ENCODE peak calls at places on chromosomes 16 and 17, in eight cellular contexts. One of them, this sample, is unnamed. For H3K9me3, the result is how much of the 10 kb centered on the place peaks cover.

GRCh38 chr16:79509221-79509631 is 91.3 kb downstream of the MAF start:
- DNase-seq in left ventricle myocardium inferior: peak
- DNase-seq in CD8-positive, alpha-beta T cell: no peak
- DNase-seq in GM23248: no peak
- DNase-seq in spleen: no peak
- DNase-seq in stomach: peak
- DNase-seq in tibial nerve: no peak
- DNase-seq in endodermal cell: peak
- DNase-seq in this sample: no peak

GRCh38 chr16:74449470-74449869 is 28.2 kb upstream of the CLEC18B start:
- DNase-seq in endodermal cell: no peak
- DNase-seq in tibial nerve: peak
- DNase-seq in stomach: no peak
- DNase-seq in CD8-positive, alpha-beta T cell: no peak
- DNase-seq in spleen: no peak
- DNase-seq in left ventricle myocardium inferior: no peak
- DNase-seq in GM23248: peak
- DNase-seq in this sample: no peak

GRCh38 chr16:81810361-81810760 is 31.3 kb downstream of the PLCG2 start:
- DNase-seq in stomach: no peak
- DNase-seq in endodermal cell: no peak
- DNase-seq in left ventricle myocardium inferior: no peak
- DNase-seq in GM23248: no peak
- DNase-seq in CD8-positive, alpha-beta T cell: no peak
- DNase-seq in spleen: no peak
- DNase-seq in tibial nerve: no peak
- DNase-seq in this sample: no peak

GRCh38 chr16:75267631-75268264 is 16.3 kb upstream of the BCAR1 start:
- DNase-seq in GM23248: peak
- DNase-seq in spleen: no peak
- DNase-seq in tibial nerve: no peak
- DNase-seq in stomach: peak
- DNase-seq in left ventricle myocardium inferior: peak
- DNase-seq in endodermal cell: peak
- DNase-seq in CD8-positive, alpha-beta T cell: no peak
- DNase-seq in this sample: no peak

GRCh38 chr17:58267347-58268324 is 13.1 kb downstream of the MPO start:
- DNase-seq in spleen: peak
- DNase-seq in endodermal cell: peak
- DNase-seq in stomach: no peak
- DNase-seq in tibial nerve: no peak
- DNase-seq in CD8-positive, alpha-beta T cell: no peak
- DNase-seq in GM23248: no peak
- DNase-seq in left ventricle myocardium inferior: no peak
- DNase-seq in this sample: no peak

GRCh38 chr17:65888649-65889048 is 303.3 kb downstream of the CEP112 start:
- DNase-seq in spleen: no peak
- DNase-seq in tibial nerve: no peak
- DNase-seq in stomach: no peak
- DNase-seq in endodermal cell: peak
- DNase-seq in left ventricle myocardium inferior: no peak
- DNase-seq in GM23248: peak
- DNase-seq in CD8-positive, alpha-beta T cell: no peak
- DNase-seq in this sample: no peak

GRCh38 chr16:15498427-15499175 is 64.2 kb downstream of the BMERB1 start:
- DNase-seq in stomach: no peak
- DNase-seq in CD8-positive, alpha-beta T cell: no peak
- DNase-seq in tibial nerve: no peak
- DNase-seq in left ventricle myocardium inferior: no peak
- DNase-seq in endodermal cell: no peak
- DNase-seq in GM23248: peak
- DNase-seq in spleen: no peak
- DNase-seq in this sample: no peak

GRCh38 chr16:68993421-68993820 is 112.0 kb upstream of the HAS3 start:
- DNase-seq in GM23248: no peak
- DNase-seq in left ventricle myocardium inferior: no peak
- DNase-seq in tibial nerve: no peak
- DNase-seq in spleen: no peak
- DNase-seq in endodermal cell: no peak
- DNase-seq in stomach: no peak
- DNase-seq in CD8-positive, alpha-beta T cell: no peak
- DNase-seq in this sample: no peak

GRCh38 chr17:42361781-42362186 is 26.5 kb downstream of the STAT3 start:
- DNase-seq in tibial nerve: no peak
- DNase-seq in CD8-positive, alpha-beta T cell: no peak
- DNase-seq in stomach: no peak
- DNase-seq in spleen: no peak
- DNase-seq in GM23248: no peak
- DNase-seq in endodermal cell: peak
- DNase-seq in left ventricle myocardium inferior: no peak
- DNase-seq in this sample: peak

GRCh38 chr16:56606071-56606687 is 2.2 kb upstream of the MT2A start:
- DNase-seq in stomach: no peak
- DNase-seq in tibial nerve: peak
- DNase-seq in CD8-positive, alpha-beta T cell: no peak
- DNase-seq in spleen: no peak
- DNase-seq in endodermal cell: no peak
- DNase-seq in GM23248: peak
- DNase-seq in left ventricle myocardium inferior: no peak
- DNase-seq in this sample: no peak

GRCh38 chr17:82593590-82594087 is 54.6 kb downstream of the WDR45B start:
- DNase-seq in spleen: no peak
- DNase-seq in GM23248: peak
- DNase-seq in stomach: no peak
- DNase-seq in endodermal cell: no peak
- DNase-seq in tibial nerve: no peak
- DNase-seq in left ventricle myocardium inferior: no peak
- DNase-seq in CD8-positive, alpha-beta T cell: no peak
- DNase-seq in this sample: no peak

GRCh38 chr17:17710728-17711541 is 29.7 kb downstream of the RAI1 start:
- DNase-seq in stomach: peak
- DNase-seq in CD8-positive, alpha-beta T cell: no peak
- DNase-seq in tibial nerve: no peak
- DNase-seq in endodermal cell: peak
- DNase-seq in GM23248: peak
- DNase-seq in spleen: no peak
- DNase-seq in left ventricle myocardium inferior: no peak
- DNase-seq in this sample: no peak

GRCh38 chr17:61701334-61701733 is 110.3 kb upstream of the NACA2 start:
- DNase-seq in GM23248: no peak
- DNase-seq in endodermal cell: no peak
- DNase-seq in tibial nerve: no peak
- DNase-seq in spleen: no peak
- DNase-seq in CD8-positive, alpha-beta T cell: no peak
- DNase-seq in left ventricle myocardium inferior: no peak
- DNase-seq in stomach: no peak
- DNase-seq in this sample: no peak
- H3K9me3 ChIP-seq in GM23248: under half
- H3K9me3 ChIP-seq in endodermal cell: half or more
- H3K9me3 ChIP-seq in tibial nerve: under half
- H3K9me3 ChIP-seq in spleen: under half
- H3K9me3 ChIP-seq in CD8-positive, alpha-beta T cell: under half
- H3K9me3 ChIP-seq in left ventricle myocardium inferior: half or more
- H3K9me3 ChIP-seq in stomach: half or more
- H3K9me3 ChIP-seq in this sample: under half

GRCh38 chr17:19621697-19622096 is 26.9 kb upstream of the ALDH3A2 start:
- DNase-seq in stomach: no peak
- DNase-seq in spleen: no peak
- DNase-seq in endodermal cell: no peak
- DNase-seq in left ventricle myocardium inferior: no peak
- DNase-seq in CD8-positive, alpha-beta T cell: no peak
- DNase-seq in GM23248: no peak
- DNase-seq in tibial nerve: no peak
- DNase-seq in this sample: no peak

GRCh38 chr17:19614900-19615299 is 33.7 kb upstream of the ALDH3A2 start:
- DNase-seq in left ventricle myocardium inferior: no peak
- DNase-seq in spleen: no peak
- DNase-seq in endodermal cell: peak
- DNase-seq in GM23248: no peak
- DNase-seq in CD8-positive, alpha-beta T cell: no peak
- DNase-seq in stomach: no peak
- DNase-seq in tibial nerve: no peak
- DNase-seq in this sample: no peak

GRCh38 chr17:19618015-19618414 is 30.5 kb upstream of the ALDH3A2 start:
- DNase-seq in spleen: no peak
- DNase-seq in stomach: no peak
- DNase-seq in GM23248: no peak
- DNase-seq in tibial nerve: no peak
- DNase-seq in CD8-positive, alpha-beta T cell: no peak
- DNase-seq in left ventricle myocardium inferior: no peak
- DNase-seq in endodermal cell: no peak
- DNase-seq in this sample: no peak

GRCh38 chr17:19613979-19614378 is 34.6 kb upstream of the ALDH3A2 start:
- DNase-seq in CD8-positive, alpha-beta T cell: no peak
- DNase-seq in left ventricle myocardium inferior: no peak
- DNase-seq in tibial nerve: no peak
- DNase-seq in endodermal cell: peak
- DNase-seq in GM23248: no peak
- DNase-seq in stomach: no peak
- DNase-seq in spleen: no peak
- DNase-seq in this sample: no peak

DNA sequence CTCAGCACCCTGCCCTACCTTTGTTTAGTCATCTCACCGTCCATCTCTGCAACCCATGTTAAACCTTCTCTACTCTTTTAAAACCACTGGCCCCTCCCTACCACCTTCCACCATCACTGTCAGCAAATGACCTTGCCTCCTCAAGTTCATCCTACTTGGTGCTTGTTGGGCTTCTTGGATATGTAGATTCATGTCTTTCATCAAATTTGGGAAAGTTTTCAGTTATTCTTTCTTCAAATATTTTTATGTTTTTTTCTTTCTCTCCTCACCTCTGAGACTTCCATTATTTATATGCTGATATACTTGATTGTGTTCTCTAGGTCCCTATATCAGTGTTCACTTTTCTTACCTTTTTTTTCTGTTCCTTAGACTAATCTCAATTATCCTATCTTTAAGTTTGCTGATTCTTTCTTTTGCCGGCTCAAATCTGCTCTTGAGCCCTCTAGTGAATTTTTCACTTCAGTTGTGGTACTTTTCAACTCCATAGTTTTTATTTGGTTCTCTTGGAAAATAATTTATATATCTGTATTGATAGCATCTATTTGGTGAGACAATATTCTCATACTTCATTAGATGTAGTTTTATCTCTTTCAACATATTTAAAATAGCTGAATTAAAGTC is 28.7 kb upstream of the ALDH3A2 start:
- DNase-seq in endodermal cell: no peak
- DNase-seq in spleen: no peak
- DNase-seq in GM23248: no peak
- DNase-seq in CD8-positive, alpha-beta T cell: no peak
- DNase-seq in tibial nerve: no peak
- DNase-seq in left ventricle myocardium inferior: no peak
- DNase-seq in stomach: no peak
- DNase-seq in this sample: no peak
- H3K9me3 ChIP-seq in endodermal cell: under half
- H3K9me3 ChIP-seq in spleen: under half
- H3K9me3 ChIP-seq in GM23248: under half
- H3K9me3 ChIP-seq in CD8-positive, alpha-beta T cell: under half
- H3K9me3 ChIP-seq in tibial nerve: under half
- H3K9me3 ChIP-seq in left ventricle myocardium inferior: half or more
- H3K9me3 ChIP-seq in stomach: half or more
- H3K9me3 ChIP-seq in this sample: under half

GRCh38 chr16:64864232-64864803 is 257.5 kb downstream of the CDH11 start:
- DNase-seq in tibial nerve: no peak
- DNase-seq in GM23248: peak
- DNase-seq in endodermal cell: no peak
- DNase-seq in CD8-positive, alpha-beta T cell: no peak
- DNase-seq in left ventricle myocardium inferior: no peak
- DNase-seq in spleen: no peak
- DNase-seq in stomach: no peak
- DNase-seq in this sample: no peak

GRCh38 chr16:64866026-64866425 is 255.8 kb downstream of the CDH11 start:
- DNase-seq in left ventricle myocardium inferior: no peak
- DNase-seq in CD8-positive, alpha-beta T cell: no peak
- DNase-seq in spleen: no peak
- DNase-seq in endodermal cell: no peak
- DNase-seq in GM23248: no peak
- DNase-seq in tibial nerve: no peak
- DNase-seq in stomach: no peak
- DNase-seq in this sample: no peak

GRCh38 chr16:64870859-64871258 is 251.0 kb downstream of the CDH11 start:
- DNase-seq in endodermal cell: no peak
- DNase-seq in tibial nerve: no peak
- DNase-seq in CD8-positive, alpha-beta T cell: no peak
- DNase-seq in GM23248: no peak
- DNase-seq in spleen: no peak
- DNase-seq in stomach: no peak
- DNase-seq in left ventricle myocardium inferior: no peak
- DNase-seq in this sample: no peak

DNA sequence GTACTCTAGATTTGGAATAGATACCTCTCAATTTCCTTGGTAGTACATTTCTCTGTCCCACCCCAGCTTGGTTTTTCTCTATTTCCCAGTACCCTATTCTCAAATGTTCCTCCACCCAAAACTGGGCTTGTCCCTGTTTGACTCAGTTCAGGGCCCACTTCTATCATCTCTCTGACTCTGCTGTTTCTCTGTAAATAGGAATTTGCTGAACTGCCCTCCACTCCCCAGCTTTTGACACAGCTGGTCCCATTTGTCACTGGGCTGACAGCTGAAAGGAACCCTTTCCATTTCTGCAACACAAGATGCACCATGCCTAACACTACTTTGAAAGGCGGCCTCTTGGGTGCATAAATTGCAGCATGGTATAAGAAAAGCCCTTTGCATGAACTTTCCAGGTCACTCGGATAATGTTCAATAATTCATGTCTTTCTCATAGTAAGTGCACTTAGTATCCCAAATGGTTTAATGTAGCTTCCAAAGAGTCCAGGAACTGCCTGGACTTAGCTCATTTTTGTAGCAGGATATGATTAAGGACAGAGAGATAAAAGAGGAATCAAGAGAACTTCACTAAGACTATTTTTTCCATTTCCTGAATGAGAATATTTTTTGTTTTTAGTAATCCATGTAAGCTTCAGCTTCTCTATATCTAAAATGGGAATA is 256.7 kb downstream of the CDH11 start:
- DNase-seq in spleen: no peak
- DNase-seq in stomach: no peak
- DNase-seq in CD8-positive, alpha-beta T cell: no peak
- DNase-seq in tibial nerve: no peak
- DNase-seq in endodermal cell: no peak
- DNase-seq in GM23248: peak
- DNase-seq in left ventricle myocardium inferior: no peak
- DNase-seq in this sample: no peak
- H3K9me3 ChIP-seq in spleen: under half
- H3K9me3 ChIP-seq in stomach: under half
- H3K9me3 ChIP-seq in CD8-positive, alpha-beta T cell: under half
- H3K9me3 ChIP-seq in tibial nerve: under half
- H3K9me3 ChIP-seq in endodermal cell: under half
- H3K9me3 ChIP-seq in GM23248: under half
- H3K9me3 ChIP-seq in left ventricle myocardium inferior: under half
- H3K9me3 ChIP-seq in this sample: under half

DNA sequence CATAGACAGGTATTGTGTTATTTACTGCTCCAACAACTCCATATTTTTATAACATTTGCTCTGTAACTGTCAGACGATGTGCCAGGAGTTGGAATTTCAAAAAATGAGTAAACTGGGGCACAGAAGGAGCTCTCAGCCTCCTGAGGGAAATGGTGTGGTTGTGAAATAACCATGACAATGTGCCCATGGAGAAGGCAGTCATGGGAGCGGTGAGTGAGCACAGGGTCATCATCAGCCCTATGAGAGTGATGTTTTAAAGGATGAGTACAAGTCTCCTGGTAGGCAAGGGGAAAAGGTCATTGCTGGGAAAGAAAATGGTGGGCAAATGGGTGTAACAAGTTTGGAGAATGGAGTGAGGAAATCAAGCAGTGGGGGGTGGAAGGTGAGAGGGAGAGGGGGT is 115.0 kb upstream of the SEC14L1 start:
- DNase-seq in GM23248: peak
- DNase-seq in CD8-positive, alpha-beta T cell: no peak
- DNase-seq in endodermal cell: no peak
- DNase-seq in tibial nerve: no peak
- DNase-seq in stomach: no peak
- DNase-seq in spleen: no peak
- DNase-seq in left ventricle myocardium inferior: no peak
- DNase-seq in this sample: no peak
- H3K9me3 ChIP-seq in GM23248: under half
- H3K9me3 ChIP-seq in CD8-positive, alpha-beta T cell: under half
- H3K9me3 ChIP-seq in endodermal cell: under half
- H3K9me3 ChIP-seq in tibial nerve: under half
- H3K9me3 ChIP-seq in stomach: under half
- H3K9me3 ChIP-seq in spleen: under half
- H3K9me3 ChIP-seq in left ventricle myocardium inferior: under half
- H3K9me3 ChIP-seq in this sample: under half